ENCODE peak calls at places on chromosome 2, in five cellular contexts. One of them, this sample, is unnamed.
A peak's percentile ranks its signal among the peaks of the same experiment; 100 is the strongest.

GRCh38 chr2:176494949-176495353 is 225.7 kb downstream of the MTX2 start:
- DNase-seq in HCT116: no peak
- DNase-seq in ovary: peak; percentile 43
- DNase-seq in choroid plexus epithelial cell: no peak
- DNase-seq in OCI-LY7: no peak
- DNase-seq in this sample: no peak

GRCh38 chr2:176147790-176148496 is 3.4 kb upstream of the HOXD4 start:
- DNase-seq in HCT116: no peak
- DNase-seq in ovary: peak; percentile 14
- DNase-seq in choroid plexus epithelial cell: no peak
- DNase-seq in OCI-LY7: no peak
- DNase-seq in this sample: no peak

GRCh38 chr2:54523336-54523959 is 67.3 kb downstream of the SPTBN1 start:
- DNase-seq in HCT116: no peak
- DNase-seq in ovary: no peak
- DNase-seq in choroid plexus epithelial cell: no peak
- DNase-seq in OCI-LY7: no peak
- DNase-seq in this sample: no peak

GRCh38 chr2:37471994-37472393 is 127.6 kb downstream of the QPCT start:
- DNase-seq in HCT116: no peak
- DNase-seq in ovary: no peak
- DNase-seq in choroid plexus epithelial cell: peak; percentile 82
- DNase-seq in OCI-LY7: no peak
- DNase-seq in this sample: no peak

GRCh38 chr2:46876741-46877384 is 38.7 kb downstream of the MCFD2 start:
- DNase-seq in HCT116: peak; percentile 83
- DNase-seq in ovary: no peak
- DNase-seq in choroid plexus epithelial cell: peak; percentile 87
- DNase-seq in OCI-LY7: peak; percentile 18
- DNase-seq in this sample: no peak

GRCh38 chr2:141586985-141587384 is 543.8 kb downstream of the LRP1B start:
- DNase-seq in HCT116: no peak
- DNase-seq in ovary: no peak
- DNase-seq in choroid plexus epithelial cell: no peak
- DNase-seq in OCI-LY7: no peak
- DNase-seq in this sample: no peak

GRCh38 chr2:36478332-36478738 is 119.6 kb downstream of the FEZ2 start:
- DNase-seq in HCT116: peak; percentile 21
- DNase-seq in ovary: no peak
- DNase-seq in choroid plexus epithelial cell: peak; percentile 93
- DNase-seq in OCI-LY7: no peak
- DNase-seq in this sample: no peak

GRCh38 chr2:237097326-237097910 is 11.7 kb downstream of the COPS8 start:
- DNase-seq in HCT116: no peak
- DNase-seq in ovary: no peak
- DNase-seq in choroid plexus epithelial cell: no peak
- DNase-seq in OCI-LY7: no peak
- DNase-seq in this sample: no peak

GRCh38 chr2:203579131-203579643 is 44.1 kb upstream of the RAPH1 start:
- DNase-seq in HCT116: peak; percentile 93
- DNase-seq in ovary: no peak
- DNase-seq in choroid plexus epithelial cell: peak; percentile 71
- DNase-seq in OCI-LY7: no peak
- DNase-seq in this sample: no peak

GRCh38 chr2:105754011-105754410 is 9.3 kb downstream of the NCK2 start:
- DNase-seq in HCT116: no peak
- DNase-seq in ovary: no peak
- DNase-seq in choroid plexus epithelial cell: no peak
- DNase-seq in OCI-LY7: no peak
- DNase-seq in this sample: no peak

GRCh38 chr2:182912518-182912915 is 46.1 kb upstream of the FRZB start:
- DNase-seq in HCT116: no peak
- DNase-seq in ovary: no peak
- DNase-seq in choroid plexus epithelial cell: no peak
- DNase-seq in OCI-LY7: no peak
- DNase-seq in this sample: no peak
- TF ChIP-seq CTCF in HCT116: no peak
- TF ChIP-seq CTCF in ovary: no peak
- TF ChIP-seq CTCF in choroid plexus epithelial cell: no peak
- TF ChIP-seq CTCF in OCI-LY7: no peak
- TF ChIP-seq CTCF in this sample: no peak

GRCh38 chr2:32981612-32982011 is 34.9 kb downstream of the LTBP1 start:
- DNase-seq in HCT116: no peak
- DNase-seq in ovary: no peak
- DNase-seq in choroid plexus epithelial cell: no peak
- DNase-seq in OCI-LY7: no peak
- DNase-seq in this sample: no peak
- H3K4me3 ChIP-seq in HCT116: no peak overlapping the region
- H3K4me3 ChIP-seq in ovary: no peak overlapping the region
- H3K4me3 ChIP-seq in choroid plexus epithelial cell: no peak overlapping the region
- H3K4me3 ChIP-seq in OCI-LY7: no peak overlapping the region
- H3K4me3 ChIP-seq in this sample: no peak overlapping the region

GRCh38 chr2:151637284-151637781 is 96.9 kb downstream of the NEB start:
- DNase-seq in HCT116: no peak
- DNase-seq in ovary: no peak
- DNase-seq in choroid plexus epithelial cell: no peak
- DNase-seq in OCI-LY7: peak; percentile 41
- DNase-seq in this sample: no peak

GRCh38 chr2:151630372-151630771 is 103.9 kb downstream of the NEB start:
- DNase-seq in HCT116: no peak
- DNase-seq in ovary: no peak
- DNase-seq in choroid plexus epithelial cell: no peak
- DNase-seq in OCI-LY7: no peak
- DNase-seq in this sample: no peak

GRCh38 chr2:151638188-151638933 is 95.9 kb downstream of the NEB start:
- DNase-seq in HCT116: no peak
- DNase-seq in ovary: no peak
- DNase-seq in choroid plexus epithelial cell: peak; percentile 31
- DNase-seq in OCI-LY7: peak; percentile 5
- DNase-seq in this sample: no peak

GRCh38 chr2:151634726-151635467 is 99.4 kb downstream of the NEB start:
- DNase-seq in HCT116: no peak
- DNase-seq in ovary: no peak
- DNase-seq in choroid plexus epithelial cell: no peak
- DNase-seq in OCI-LY7: no peak
- DNase-seq in this sample: no peak

DNA sequence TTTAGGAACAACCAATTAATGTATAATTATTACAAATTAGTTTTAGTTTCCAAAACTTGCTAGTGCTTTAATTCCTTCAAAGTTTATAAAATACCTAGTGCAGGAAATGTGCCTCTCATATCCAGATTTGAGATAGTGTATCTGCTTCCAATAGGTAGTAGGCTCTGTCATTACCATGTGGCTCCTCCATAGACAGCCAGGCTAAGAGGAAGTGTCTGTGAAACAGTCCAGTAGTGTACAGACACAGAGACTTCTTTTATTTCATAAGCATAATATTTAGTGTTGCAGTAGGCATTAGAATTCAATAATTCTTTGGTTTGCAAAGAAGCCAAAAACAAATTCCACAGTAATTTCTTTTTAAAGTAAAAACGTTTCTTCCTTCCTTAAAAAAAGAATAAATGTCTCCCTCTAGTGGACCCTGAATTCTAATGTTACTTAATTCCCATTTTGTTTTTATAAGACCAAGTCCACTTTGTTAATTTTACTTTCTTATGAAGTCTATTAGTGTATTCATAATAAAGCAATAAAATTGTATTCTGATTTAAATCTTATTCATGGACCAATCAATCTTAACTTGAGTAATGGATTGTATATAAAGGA is 101.2 kb downstream of the NEB start:
- DNase-seq in HCT116: peak; percentile 3
- DNase-seq in ovary: no peak
- DNase-seq in choroid plexus epithelial cell: peak; percentile 52
- DNase-seq in OCI-LY7: peak; percentile 27
- DNase-seq in this sample: peak; percentile 4
- TF ChIP-seq CTCF in HCT116: peak; percentile 58
- TF ChIP-seq CTCF in ovary: no peak
- TF ChIP-seq CTCF in choroid plexus epithelial cell: peak; percentile 45
- TF ChIP-seq CTCF in OCI-LY7: peak; percentile 84
- TF ChIP-seq CTCF in this sample: no peak

DNA sequence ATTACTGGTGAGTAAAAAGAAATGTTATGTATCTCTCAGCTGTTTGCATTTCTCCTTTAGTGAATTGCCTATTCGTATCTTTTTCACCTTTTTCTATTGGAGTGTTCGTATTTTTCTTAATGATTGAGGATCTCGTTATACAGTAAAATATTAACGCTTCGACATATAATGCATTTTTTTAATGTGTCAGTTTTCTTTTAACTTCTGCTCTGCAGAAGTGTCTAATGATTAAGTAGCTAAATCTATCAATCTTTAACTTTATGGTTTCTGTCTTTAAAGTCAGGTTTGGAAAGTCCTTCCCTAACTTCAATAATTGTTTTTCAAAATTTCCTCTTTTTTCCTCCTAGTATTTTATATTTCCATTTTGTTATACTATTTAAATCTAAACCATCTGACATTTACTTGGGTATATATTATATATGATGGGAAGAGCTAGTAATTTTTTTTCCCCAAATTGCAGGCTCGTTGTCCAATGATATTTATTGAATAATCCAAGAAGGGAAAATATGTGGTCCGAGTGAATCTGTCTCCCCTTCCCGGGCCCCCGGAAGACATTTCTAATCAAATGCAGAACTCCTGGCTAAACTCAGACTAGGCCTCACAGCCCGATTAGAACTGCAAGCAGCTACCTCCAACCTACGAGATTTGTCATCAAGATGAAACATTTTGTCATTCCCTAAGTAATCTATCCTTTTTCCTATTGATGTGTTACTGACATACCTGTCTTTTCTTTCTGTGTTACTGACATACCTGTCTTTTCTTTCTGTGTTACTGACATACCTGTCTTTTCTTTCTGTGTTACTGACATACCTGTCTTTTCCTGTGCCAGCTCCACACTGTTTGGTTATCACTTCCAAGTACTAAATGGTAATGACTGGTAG is 17.2 kb downstream of the PCBP1 start:
- DNase-seq in HCT116: no peak
- DNase-seq in ovary: peak; percentile 47
- DNase-seq in choroid plexus epithelial cell: peak; percentile 85
- DNase-seq in OCI-LY7: peak; percentile 83
- DNase-seq in this sample: no peak
- H3K4me3 ChIP-seq in HCT116: no peak overlapping the region
- H3K4me3 ChIP-seq in ovary: no peak overlapping the region
- H3K4me3 ChIP-seq in choroid plexus epithelial cell: no peak overlapping the region
- H3K4me3 ChIP-seq in OCI-LY7: peak overlapping the region; percentile 61
- H3K4me3 ChIP-seq in this sample: no peak overlapping the region

GRCh38 chr2:19886261-19886660 is 15.5 kb downstream of the TTC32 start:
- DNase-seq in HCT116: no peak
- DNase-seq in ovary: no peak
- DNase-seq in choroid plexus epithelial cell: no peak
- DNase-seq in OCI-LY7: no peak
- DNase-seq in this sample: no peak
- TF ChIP-seq CTCF in HCT116: no peak
- TF ChIP-seq CTCF in ovary: no peak
- TF ChIP-seq CTCF in choroid plexus epithelial cell: no peak
- TF ChIP-seq CTCF in OCI-LY7: no peak
- TF ChIP-seq CTCF in this sample: no peak